ENCODE peak calls at places on chromosomes 11 and 22, in ten cellular contexts. One of them, this sample, is unnamed.

GRCh38 chr11:31816467-31817053 is 5.4 kb upstream of the PAX6 start:
- DNase-seq in activated gamma-delta T cell: no peak
- DNase-seq in HTR-8/SVneo: no peak
- DNase-seq in activated T-cell treated with anti-CD3 and anti-CD28 coated beads for 48 hours: no peak
- DNase-seq in HT1080: no peak
- DNase-seq in fibroblast of lung: no peak
- DNase-seq in GM23248: no peak
- DNase-seq in head of caudate nucleus: no peak
- DNase-seq in AG09309: no peak
- DNase-seq in NCI-H1694 treated with DMSO at 0.1 percent for 48 hours: no peak
- DNase-seq in this sample: peak

GRCh38 chr11:71551711-71552110 is 3.5 kb downstream of the KRTAP5-9 start:
- DNase-seq in activated gamma-delta T cell: no peak
- DNase-seq in HTR-8/SVneo: no peak
- DNase-seq in activated T-cell treated with anti-CD3 and anti-CD28 coated beads for 48 hours: no peak
- DNase-seq in HT1080: no peak
- DNase-seq in fibroblast of lung: no peak
- DNase-seq in GM23248: no peak
- DNase-seq in head of caudate nucleus: no peak
- DNase-seq in AG09309: no peak
- DNase-seq in NCI-H1694 treated with DMSO at 0.1 percent for 48 hours: no peak
- DNase-seq in this sample: no peak

GRCh38 chr11:10455637-10456487 is 798 bp downstream of the AMPD3 start:
- DNase-seq in activated gamma-delta T cell: peak
- DNase-seq in HTR-8/SVneo: peak
- DNase-seq in activated T-cell treated with anti-CD3 and anti-CD28 coated beads for 48 hours: peak
- DNase-seq in HT1080: peak
- DNase-seq in fibroblast of lung: peak
- DNase-seq in GM23248: peak
- DNase-seq in head of caudate nucleus: peak
- DNase-seq in AG09309: no peak
- DNase-seq in NCI-H1694 treated with DMSO at 0.1 percent for 48 hours: peak
- DNase-seq in this sample: peak

GRCh38 chr11:30816959-30817880 is 231.1 kb upstream of the MPPED2 start:
- DNase-seq in activated gamma-delta T cell: no peak
- DNase-seq in HTR-8/SVneo: no peak
- DNase-seq in activated T-cell treated with anti-CD3 and anti-CD28 coated beads for 48 hours: no peak
- DNase-seq in HT1080: no peak
- DNase-seq in fibroblast of lung: no peak
- DNase-seq in GM23248: no peak
- DNase-seq in head of caudate nucleus: no peak
- DNase-seq in AG09309: no peak
- DNase-seq in NCI-H1694 treated with DMSO at 0.1 percent for 48 hours: no peak
- DNase-seq in this sample: no peak

GRCh38 chr11:121206810-121207209 is 85.8 kb upstream of the SC5D start:
- DNase-seq in activated gamma-delta T cell: no peak
- DNase-seq in HTR-8/SVneo: no peak
- DNase-seq in activated T-cell treated with anti-CD3 and anti-CD28 coated beads for 48 hours: no peak
- DNase-seq in HT1080: no peak
- DNase-seq in fibroblast of lung: no peak
- DNase-seq in GM23248: no peak
- DNase-seq in head of caudate nucleus: no peak
- DNase-seq in AG09309: no peak
- DNase-seq in NCI-H1694 treated with DMSO at 0.1 percent for 48 hours: no peak
- DNase-seq in this sample: no peak

GRCh38 chr22:20249797-20250354 is 18.2 kb downstream of the RTN4R start:
- DNase-seq in activated gamma-delta T cell: no peak
- DNase-seq in HTR-8/SVneo: no peak
- DNase-seq in activated T-cell treated with anti-CD3 and anti-CD28 coated beads for 48 hours: no peak
- DNase-seq in HT1080: no peak
- DNase-seq in fibroblast of lung: peak
- DNase-seq in GM23248: peak
- DNase-seq in head of caudate nucleus: peak
- DNase-seq in AG09309: no peak
- DNase-seq in NCI-H1694 treated with DMSO at 0.1 percent for 48 hours: no peak
- DNase-seq in this sample: no peak

GRCh38 chr11:120205596-120206161 is 5.2 kb upstream of the OAF start:
- DNase-seq in activated gamma-delta T cell: no peak
- DNase-seq in HTR-8/SVneo: peak
- DNase-seq in activated T-cell treated with anti-CD3 and anti-CD28 coated beads for 48 hours: no peak
- DNase-seq in HT1080: peak
- DNase-seq in fibroblast of lung: peak
- DNase-seq in GM23248: peak
- DNase-seq in head of caudate nucleus: no peak
- DNase-seq in AG09309: no peak
- DNase-seq in NCI-H1694 treated with DMSO at 0.1 percent for 48 hours: no peak
- DNase-seq in this sample: no peak

GRCh38 chr11:6357222-6357621 is 33.1 kb upstream of the SMPD1 start:
- DNase-seq in activated gamma-delta T cell: no peak
- DNase-seq in HTR-8/SVneo: peak
- DNase-seq in activated T-cell treated with anti-CD3 and anti-CD28 coated beads for 48 hours: peak
- DNase-seq in HT1080: peak
- DNase-seq in fibroblast of lung: peak
- DNase-seq in GM23248: peak
- DNase-seq in head of caudate nucleus: peak
- DNase-seq in AG09309: peak
- DNase-seq in NCI-H1694 treated with DMSO at 0.1 percent for 48 hours: no peak
- DNase-seq in this sample: peak

GRCh38 chr11:69969890-69970784 is 108.0 kb upstream of the ANO1 start:
- DNase-seq in activated gamma-delta T cell: no peak
- DNase-seq in HTR-8/SVneo: no peak
- DNase-seq in activated T-cell treated with anti-CD3 and anti-CD28 coated beads for 48 hours: no peak
- DNase-seq in HT1080: no peak
- DNase-seq in fibroblast of lung: no peak
- DNase-seq in GM23248: no peak
- DNase-seq in head of caudate nucleus: no peak
- DNase-seq in AG09309: no peak
- DNase-seq in NCI-H1694 treated with DMSO at 0.1 percent for 48 hours: no peak
- DNase-seq in this sample: no peak

GRCh38 chr11:129331871-129332274 is 43.8 kb upstream of the BARX2 start:
- DNase-seq in activated gamma-delta T cell: no peak
- DNase-seq in HTR-8/SVneo: peak
- DNase-seq in activated T-cell treated with anti-CD3 and anti-CD28 coated beads for 48 hours: peak
- DNase-seq in HT1080: peak
- DNase-seq in fibroblast of lung: peak
- DNase-seq in GM23248: peak
- DNase-seq in head of caudate nucleus: peak
- DNase-seq in AG09309: peak
- DNase-seq in NCI-H1694 treated with DMSO at 0.1 percent for 48 hours: peak
- DNase-seq in this sample: peak

GRCh38 chr11:45473491-45473890 is 187.3 kb upstream of the SYT13 start:
- DNase-seq in activated gamma-delta T cell: no peak
- DNase-seq in HTR-8/SVneo: no peak
- DNase-seq in activated T-cell treated with anti-CD3 and anti-CD28 coated beads for 48 hours: no peak
- DNase-seq in HT1080: no peak
- DNase-seq in fibroblast of lung: no peak
- DNase-seq in GM23248: no peak
- DNase-seq in head of caudate nucleus: no peak
- DNase-seq in AG09309: no peak
- DNase-seq in NCI-H1694 treated with DMSO at 0.1 percent for 48 hours: peak
- DNase-seq in this sample: no peak

GRCh38 chr11:67632982-67633755 is 3.4 kb upstream of the NUDT8 start:
- DNase-seq in activated gamma-delta T cell: no peak
- DNase-seq in HTR-8/SVneo: no peak
- DNase-seq in activated T-cell treated with anti-CD3 and anti-CD28 coated beads for 48 hours: no peak
- DNase-seq in HT1080: no peak
- DNase-seq in fibroblast of lung: no peak
- DNase-seq in GM23248: no peak
- DNase-seq in head of caudate nucleus: no peak
- DNase-seq in AG09309: no peak
- DNase-seq in NCI-H1694 treated with DMSO at 0.1 percent for 48 hours: no peak
- DNase-seq in this sample: no peak

GRCh38 chr11:134244593-134244992 is 8.6 kb downstream of the THYN1 start:
- DNase-seq in activated gamma-delta T cell: no peak
- DNase-seq in HTR-8/SVneo: no peak
- DNase-seq in activated T-cell treated with anti-CD3 and anti-CD28 coated beads for 48 hours: no peak
- DNase-seq in HT1080: no peak
- DNase-seq in fibroblast of lung: peak
- DNase-seq in GM23248: peak
- DNase-seq in head of caudate nucleus: no peak
- DNase-seq in AG09309: no peak
- DNase-seq in NCI-H1694 treated with DMSO at 0.1 percent for 48 hours: no peak
- DNase-seq in this sample: no peak

GRCh38 chr11:19912206-19913118 is 199.8 kb downstream of the NAV2 start:
- DNase-seq in activated gamma-delta T cell: no peak
- DNase-seq in HTR-8/SVneo: no peak
- DNase-seq in activated T-cell treated with anti-CD3 and anti-CD28 coated beads for 48 hours: no peak
- DNase-seq in HT1080: no peak
- DNase-seq in fibroblast of lung: peak
- DNase-seq in GM23248: no peak
- DNase-seq in head of caudate nucleus: no peak
- DNase-seq in AG09309: no peak
- DNase-seq in NCI-H1694 treated with DMSO at 0.1 percent for 48 hours: no peak
- DNase-seq in this sample: no peak

GRCh38 chr11:117010808-117011540 is 87.3 kb downstream of the SIK3 start:
- DNase-seq in activated gamma-delta T cell: no peak
- DNase-seq in HTR-8/SVneo: peak
- DNase-seq in activated T-cell treated with anti-CD3 and anti-CD28 coated beads for 48 hours: no peak
- DNase-seq in HT1080: peak
- DNase-seq in fibroblast of lung: peak
- DNase-seq in GM23248: peak
- DNase-seq in head of caudate nucleus: peak
- DNase-seq in AG09309: peak
- DNase-seq in NCI-H1694 treated with DMSO at 0.1 percent for 48 hours: no peak
- DNase-seq in this sample: no peak

This sample was measured in transverse colon.